ENCODE peak calls at places on chromosomes 3 and 15, in nine cellular contexts. One of them, this sample, is unnamed.

GRCh38 chr15:65245096-65245849 is 34.0 kb upstream of the CILP start:
- DNase-seq in effector memory CD8-positive, alpha-beta T cell: no peak
- DNase-seq in stimulated activated CD4-positive, alpha-beta T cell treated with anti-CD3 and anti-CD28 coated beads, TNF-alpha, amount 100 ng/mL, for 24 hours: no peak
- DNase-seq in fibroblast of lung: peak
- DNase-seq in M059J: no peak
- DNase-seq in RWPE1: no peak
- DNase-seq in foreskin melanocyte: no peak
- DNase-seq in Calu3: no peak
- DNase-seq in T follicular helper cell: no peak
- DNase-seq in this sample: no peak

GRCh38 chr3:112333386-112334334 is 704 bp downstream of the CD200 start:
- DNase-seq in effector memory CD8-positive, alpha-beta T cell: no peak
- DNase-seq in stimulated activated CD4-positive, alpha-beta T cell treated with anti-CD3 and anti-CD28 coated beads, TNF-alpha, amount 100 ng/mL, for 24 hours: no peak
- DNase-seq in fibroblast of lung: peak
- DNase-seq in M059J: no peak
- DNase-seq in RWPE1: no peak
- DNase-seq in foreskin melanocyte: peak
- DNase-seq in Calu3: no peak
- DNase-seq in T follicular helper cell: no peak
- DNase-seq in this sample: no peak

GRCh38 chr15:80866936-80867335 is 87.8 kb downstream of the CEMIP start:
- DNase-seq in effector memory CD8-positive, alpha-beta T cell: no peak
- DNase-seq in stimulated activated CD4-positive, alpha-beta T cell treated with anti-CD3 and anti-CD28 coated beads, TNF-alpha, amount 100 ng/mL, for 24 hours: no peak
- DNase-seq in fibroblast of lung: no peak
- DNase-seq in M059J: no peak
- DNase-seq in RWPE1: no peak
- DNase-seq in foreskin melanocyte: no peak
- DNase-seq in Calu3: no peak
- DNase-seq in T follicular helper cell: no peak
- DNase-seq in this sample: no peak

GRCh38 chr3:114307222-114307840 is 13.5 kb downstream of the TIGIT start:
- DNase-seq in effector memory CD8-positive, alpha-beta T cell: peak
- DNase-seq in stimulated activated CD4-positive, alpha-beta T cell treated with anti-CD3 and anti-CD28 coated beads, TNF-alpha, amount 100 ng/mL, for 24 hours: no peak
- DNase-seq in fibroblast of lung: no peak
- DNase-seq in M059J: no peak
- DNase-seq in RWPE1: no peak
- DNase-seq in foreskin melanocyte: no peak
- DNase-seq in Calu3: no peak
- DNase-seq in T follicular helper cell: no peak
- DNase-seq in this sample: no peak

GRCh38 chr3:51929420-51930003 is 12.2 kb downstream of the RRP9 start:
- DNase-seq in effector memory CD8-positive, alpha-beta T cell: no peak
- DNase-seq in stimulated activated CD4-positive, alpha-beta T cell treated with anti-CD3 and anti-CD28 coated beads, TNF-alpha, amount 100 ng/mL, for 24 hours: no peak
- DNase-seq in fibroblast of lung: no peak
- DNase-seq in M059J: no peak
- DNase-seq in RWPE1: peak
- DNase-seq in foreskin melanocyte: no peak
- DNase-seq in Calu3: no peak
- DNase-seq in T follicular helper cell: no peak
- DNase-seq in this sample: no peak

GRCh38 chr15:101458908-101459578 is 30.5 kb downstream of the PCSK6 start:
- DNase-seq in effector memory CD8-positive, alpha-beta T cell: no peak
- DNase-seq in stimulated activated CD4-positive, alpha-beta T cell treated with anti-CD3 and anti-CD28 coated beads, TNF-alpha, amount 100 ng/mL, for 24 hours: no peak
- DNase-seq in fibroblast of lung: no peak
- DNase-seq in M059J: no peak
- DNase-seq in RWPE1: no peak
- DNase-seq in foreskin melanocyte: no peak
- DNase-seq in Calu3: no peak
- DNase-seq in T follicular helper cell: no peak
- DNase-seq in this sample: no peak

GRCh38 chr3:89025185-89025584 is 82.2 kb upstream of the EPHA3 start:
- DNase-seq in effector memory CD8-positive, alpha-beta T cell: no peak
- DNase-seq in stimulated activated CD4-positive, alpha-beta T cell treated with anti-CD3 and anti-CD28 coated beads, TNF-alpha, amount 100 ng/mL, for 24 hours: no peak
- DNase-seq in fibroblast of lung: peak
- DNase-seq in M059J: peak
- DNase-seq in RWPE1: peak
- DNase-seq in foreskin melanocyte: peak
- DNase-seq in Calu3: peak
- DNase-seq in T follicular helper cell: no peak
- DNase-seq in this sample: no peak

GRCh38 chr3:50278868-50279224 is at the start of gene LSMEM2:
- DNase-seq in effector memory CD8-positive, alpha-beta T cell: no peak
- DNase-seq in stimulated activated CD4-positive, alpha-beta T cell treated with anti-CD3 and anti-CD28 coated beads, TNF-alpha, amount 100 ng/mL, for 24 hours: no peak
- DNase-seq in fibroblast of lung: no peak
- DNase-seq in M059J: no peak
- DNase-seq in RWPE1: no peak
- DNase-seq in foreskin melanocyte: no peak
- DNase-seq in Calu3: no peak
- DNase-seq in T follicular helper cell: no peak
- DNase-seq in this sample: no peak

GRCh38 chr15:80343610-80344009 is 60.6 kb upstream of the ARNT2 start:
- DNase-seq in effector memory CD8-positive, alpha-beta T cell: no peak
- DNase-seq in stimulated activated CD4-positive, alpha-beta T cell treated with anti-CD3 and anti-CD28 coated beads, TNF-alpha, amount 100 ng/mL, for 24 hours: no peak
- DNase-seq in fibroblast of lung: no peak
- DNase-seq in M059J: no peak
- DNase-seq in RWPE1: no peak
- DNase-seq in foreskin melanocyte: peak
- DNase-seq in Calu3: no peak
- DNase-seq in T follicular helper cell: no peak
- DNase-seq in this sample: no peak

GRCh38 chr15:84023636-84024035 is 211.9 kb upstream of the GOLGA6L4 start:
- DNase-seq in effector memory CD8-positive, alpha-beta T cell: no peak
- DNase-seq in stimulated activated CD4-positive, alpha-beta T cell treated with anti-CD3 and anti-CD28 coated beads, TNF-alpha, amount 100 ng/mL, for 24 hours: no peak
- DNase-seq in fibroblast of lung: peak
- DNase-seq in M059J: peak
- DNase-seq in RWPE1: peak
- DNase-seq in foreskin melanocyte: no peak
- DNase-seq in Calu3: peak
- DNase-seq in T follicular helper cell: no peak
- DNase-seq in this sample: no peak

GRCh38 chr15:29139540-29140459 is 129.8 kb downstream of the NSMCE3 start:
- DNase-seq in effector memory CD8-positive, alpha-beta T cell: peak
- DNase-seq in stimulated activated CD4-positive, alpha-beta T cell treated with anti-CD3 and anti-CD28 coated beads, TNF-alpha, amount 100 ng/mL, for 24 hours: peak
- DNase-seq in fibroblast of lung: no peak
- DNase-seq in M059J: peak
- DNase-seq in RWPE1: peak
- DNase-seq in foreskin melanocyte: peak
- DNase-seq in Calu3: peak
- DNase-seq in T follicular helper cell: peak
- DNase-seq in this sample: peak

GRCh38 chr15:22224241-22224671 is 143.9 kb downstream of the OR4M2 start:
- DNase-seq in effector memory CD8-positive, alpha-beta T cell: no peak
- DNase-seq in stimulated activated CD4-positive, alpha-beta T cell treated with anti-CD3 and anti-CD28 coated beads, TNF-alpha, amount 100 ng/mL, for 24 hours: no peak
- DNase-seq in fibroblast of lung: no peak
- DNase-seq in M059J: no peak
- DNase-seq in RWPE1: no peak
- DNase-seq in foreskin melanocyte: no peak
- DNase-seq in Calu3: no peak
- DNase-seq in T follicular helper cell: no peak
- DNase-seq in this sample: no peak

GRCh38 chr3:187521546-187521945 is 148.6 kb downstream of the SST start:
- DNase-seq in effector memory CD8-positive, alpha-beta T cell: no peak
- DNase-seq in stimulated activated CD4-positive, alpha-beta T cell treated with anti-CD3 and anti-CD28 coated beads, TNF-alpha, amount 100 ng/mL, for 24 hours: no peak
- DNase-seq in fibroblast of lung: no peak
- DNase-seq in M059J: no peak
- DNase-seq in RWPE1: no peak
- DNase-seq in foreskin melanocyte: no peak
- DNase-seq in Calu3: no peak
- DNase-seq in T follicular helper cell: no peak
- DNase-seq in this sample: no peak

GRCh38 chr3:29140706-29141105 is 140.2 kb upstream of the RBMS3 start:
- DNase-seq in effector memory CD8-positive, alpha-beta T cell: no peak
- DNase-seq in stimulated activated CD4-positive, alpha-beta T cell treated with anti-CD3 and anti-CD28 coated beads, TNF-alpha, amount 100 ng/mL, for 24 hours: no peak
- DNase-seq in fibroblast of lung: peak
- DNase-seq in M059J: no peak
- DNase-seq in RWPE1: no peak
- DNase-seq in foreskin melanocyte: peak
- DNase-seq in Calu3: no peak
- DNase-seq in T follicular helper cell: no peak
- DNase-seq in this sample: no peak

GRCh38 chr15:43215961-43216360 is 4.9 kb downstream of the EPB42 start:
- DNase-seq in effector memory CD8-positive, alpha-beta T cell: no peak
- DNase-seq in stimulated activated CD4-positive, alpha-beta T cell treated with anti-CD3 and anti-CD28 coated beads, TNF-alpha, amount 100 ng/mL, for 24 hours: no peak
- DNase-seq in fibroblast of lung: peak
- DNase-seq in M059J: peak
- DNase-seq in RWPE1: peak
- DNase-seq in foreskin melanocyte: peak
- DNase-seq in Calu3: no peak
- DNase-seq in T follicular helper cell: no peak
- DNase-seq in this sample: no peak

GRCh38 chr3:10505791-10506585 is 602 bp upstream of the ATP2B2 start:
- DNase-seq in effector memory CD8-positive, alpha-beta T cell: no peak
- DNase-seq in stimulated activated CD4-positive, alpha-beta T cell treated with anti-CD3 and anti-CD28 coated beads, TNF-alpha, amount 100 ng/mL, for 24 hours: no peak
- DNase-seq in fibroblast of lung: no peak
- DNase-seq in M059J: no peak
- DNase-seq in RWPE1: no peak
- DNase-seq in foreskin melanocyte: no peak
- DNase-seq in Calu3: no peak
- DNase-seq in T follicular helper cell: no peak
- DNase-seq in this sample: no peak

GRCh38 chr3:139304383-139304782 is 39.4 kb upstream of the MRPS22 start:
- DNase-seq in effector memory CD8-positive, alpha-beta T cell: no peak
- DNase-seq in stimulated activated CD4-positive, alpha-beta T cell treated with anti-CD3 and anti-CD28 coated beads, TNF-alpha, amount 100 ng/mL, for 24 hours: no peak
- DNase-seq in fibroblast of lung: no peak
- DNase-seq in M059J: no peak
- DNase-seq in RWPE1: no peak
- DNase-seq in foreskin melanocyte: no peak
- DNase-seq in Calu3: no peak
- DNase-seq in T follicular helper cell: no peak
- DNase-seq in this sample: no peak

GRCh38 chr3:57985176-57985976 is 22.8 kb upstream of the FLNB start:
- DNase-seq in effector memory CD8-positive, alpha-beta T cell: no peak
- DNase-seq in stimulated activated CD4-positive, alpha-beta T cell treated with anti-CD3 and anti-CD28 coated beads, TNF-alpha, amount 100 ng/mL, for 24 hours: no peak
- DNase-seq in fibroblast of lung: no peak
- DNase-seq in M059J: no peak
- DNase-seq in RWPE1: no peak
- DNase-seq in foreskin melanocyte: no peak
- DNase-seq in Calu3: no peak
- DNase-seq in T follicular helper cell: no peak
- DNase-seq in this sample: no peak

GRCh38 chr15:74174966-74175270 is 1.4 kb downstream of the ISLR start:
- DNase-seq in effector memory CD8-positive, alpha-beta T cell: no peak
- DNase-seq in stimulated activated CD4-positive, alpha-beta T cell treated with anti-CD3 and anti-CD28 coated beads, TNF-alpha, amount 100 ng/mL, for 24 hours: no peak
- DNase-seq in fibroblast of lung: no peak
- DNase-seq in M059J: no peak
- DNase-seq in RWPE1: no peak
- DNase-seq in foreskin melanocyte: no peak
- DNase-seq in Calu3: no peak
- DNase-seq in T follicular helper cell: no peak
- DNase-seq in this sample: no peak

GRCh38 chr3:78338405-78338804 is 1298.5 kb downstream of the ROBO2 start:
- DNase-seq in effector memory CD8-positive, alpha-beta T cell: no peak
- DNase-seq in stimulated activated CD4-positive, alpha-beta T cell treated with anti-CD3 and anti-CD28 coated beads, TNF-alpha, amount 100 ng/mL, for 24 hours: no peak
- DNase-seq in fibroblast of lung: no peak
- DNase-seq in M059J: no peak
- DNase-seq in RWPE1: no peak
- DNase-seq in foreskin melanocyte: no peak
- DNase-seq in Calu3: no peak
- DNase-seq in T follicular helper cell: no peak
- DNase-seq in this sample: no peak

GRCh38 chr15:63048986-63049665 is 6.6 kb downstream of the TPM1 start:
- DNase-seq in effector memory CD8-positive, alpha-beta T cell: peak
- DNase-seq in stimulated activated CD4-positive, alpha-beta T cell treated with anti-CD3 and anti-CD28 coated beads, TNF-alpha, amount 100 ng/mL, for 24 hours: no peak
- DNase-seq in fibroblast of lung: peak
- DNase-seq in M059J: peak
- DNase-seq in RWPE1: peak
- DNase-seq in foreskin melanocyte: peak
- DNase-seq in Calu3: peak
- DNase-seq in T follicular helper cell: no peak
- DNase-seq in this sample: no peak